ENCODE peak calls at places on chromosomes 2 and 18, in five cellular contexts. One of them, this sample, is unnamed.
A peak's percentile ranks its signal among the peaks of the same experiment; 100 is the strongest.

GRCh38 chr2:238166391-238167343 is 7.9 kb downstream of the ERFE start:
- DNase-seq in posterior cingulate gyrus: peak; percentile 58
- DNase-seq in neuronal stem cell: no peak
- DNase-seq in T-cell: no peak
- DNase-seq in Caco-2: no peak
- DNase-seq in this sample: no peak

GRCh38 chr2:227595797-227596196 is 2.9 kb upstream of the SCYGR2 start:
- DNase-seq in posterior cingulate gyrus: no peak
- DNase-seq in neuronal stem cell: no peak
- DNase-seq in T-cell: no peak
- DNase-seq in Caco-2: no peak
- DNase-seq in this sample: no peak

GRCh38 chr2:73034661-73035374 is 36.7 kb downstream of the SFXN5 start:
- DNase-seq in posterior cingulate gyrus: no peak
- DNase-seq in neuronal stem cell: no peak
- DNase-seq in T-cell: no peak
- DNase-seq in Caco-2: no peak
- DNase-seq in this sample: no peak

GRCh38 chr18:33611525-33612135 is 33.6 kb downstream of the ASXL3 start:
- DNase-seq in posterior cingulate gyrus: no peak
- DNase-seq in neuronal stem cell: no peak
- DNase-seq in T-cell: no peak
- DNase-seq in Caco-2: no peak
- DNase-seq in this sample: no peak

GRCh38 chr2:167264380-167264779 is 376.1 kb downstream of the XIRP2 start:
- DNase-seq in posterior cingulate gyrus: peak; percentile 74
- DNase-seq in neuronal stem cell: no peak
- DNase-seq in T-cell: no peak
- DNase-seq in Caco-2: no peak
- DNase-seq in this sample: no peak

GRCh38 chr18:27546991-27547390 is 361.9 kb upstream of the CHST9 start:
- DNase-seq in posterior cingulate gyrus: no peak
- DNase-seq in neuronal stem cell: no peak
- DNase-seq in T-cell: no peak
- DNase-seq in Caco-2: no peak
- DNase-seq in this sample: no peak

GRCh38 chr2:202687276-202687675 is 52.5 kb downstream of the FAM117B start:
- DNase-seq in posterior cingulate gyrus: no peak
- DNase-seq in neuronal stem cell: no peak
- DNase-seq in T-cell: no peak
- DNase-seq in Caco-2: no peak
- DNase-seq in this sample: no peak

GRCh38 chr2:20674974-20675679 is 8.2 kb downstream of the GDF7 start:
- DNase-seq in posterior cingulate gyrus: peak; percentile 65
- DNase-seq in neuronal stem cell: no peak
- DNase-seq in T-cell: no peak
- DNase-seq in Caco-2: no peak
- DNase-seq in this sample: no peak